ENCODE peak calls at places on chromosomes 5 and 9, in four cellular contexts. One of them, this sample, is unnamed.

GRCh38 chr5:1800470-1801060 is 642 bp upstream of the NDUFS6 start:
- DNase-seq in gastrocnemius medialis: no peak
- DNase-seq in MM.1S: peak
- DNase-seq in kidney: no peak
- DNase-seq in this sample: peak

GRCh38 chr5:6732634-6733410 is 19.6 kb downstream of the TENT4A start:
- DNase-seq in gastrocnemius medialis: no peak
- DNase-seq in MM.1S: no peak
- DNase-seq in kidney: peak
- DNase-seq in this sample: peak

GRCh38 chr5:142120247-142120935 is 11.8 kb downstream of the NDFIP1 start:
- DNase-seq in gastrocnemius medialis: no peak
- DNase-seq in MM.1S: peak
- DNase-seq in kidney: no peak
- DNase-seq in this sample: no peak

GRCh38 chr5:151078490-151079262 is 2.2 kb downstream of the TNIP1 start:
- DNase-seq in kidney: no peak
- DNase-seq in MM.1S: no peak
- DNase-seq in gastrocnemius medialis: no peak
- DNase-seq in this sample: no peak

GRCh38 chr5:34858798-34859197 is 19.8 kb downstream of the TTC23L start:
- DNase-seq in kidney: no peak
- DNase-seq in gastrocnemius medialis: no peak
- DNase-seq in MM.1S: no peak
- DNase-seq in this sample: peak

GRCh38 chr5:33300209-33300742 is 140.5 kb upstream of the TARS1 start:
- DNase-seq in gastrocnemius medialis: no peak
- DNase-seq in MM.1S: no peak
- DNase-seq in kidney: no peak
- DNase-seq in this sample: peak

GRCh38 chr5:115456539-115456938 is 88.0 kb downstream of the FEM1C start:
- DNase-seq in MM.1S: no peak
- DNase-seq in gastrocnemius medialis: no peak
- DNase-seq in kidney: no peak
- DNase-seq in this sample: no peak

GRCh38 chr5:126124706-126125345 is 298.4 kb upstream of the GRAMD2B start:
- DNase-seq in gastrocnemius medialis: no peak
- DNase-seq in MM.1S: no peak
- DNase-seq in kidney: no peak
- DNase-seq in this sample: peak

GRCh38 chr9:97615439-97616072 is 17.6 kb downstream of the TSTD2 start:
- DNase-seq in kidney: no peak
- DNase-seq in MM.1S: peak
- DNase-seq in gastrocnemius medialis: no peak
- DNase-seq in this sample: peak

GRCh38 chr5:63794296-63794695 is 167.9 kb downstream of the HTR1A start:
- DNase-seq in gastrocnemius medialis: no peak
- DNase-seq in MM.1S: no peak
- DNase-seq in kidney: no peak
- DNase-seq in this sample: no peak

DNA sequence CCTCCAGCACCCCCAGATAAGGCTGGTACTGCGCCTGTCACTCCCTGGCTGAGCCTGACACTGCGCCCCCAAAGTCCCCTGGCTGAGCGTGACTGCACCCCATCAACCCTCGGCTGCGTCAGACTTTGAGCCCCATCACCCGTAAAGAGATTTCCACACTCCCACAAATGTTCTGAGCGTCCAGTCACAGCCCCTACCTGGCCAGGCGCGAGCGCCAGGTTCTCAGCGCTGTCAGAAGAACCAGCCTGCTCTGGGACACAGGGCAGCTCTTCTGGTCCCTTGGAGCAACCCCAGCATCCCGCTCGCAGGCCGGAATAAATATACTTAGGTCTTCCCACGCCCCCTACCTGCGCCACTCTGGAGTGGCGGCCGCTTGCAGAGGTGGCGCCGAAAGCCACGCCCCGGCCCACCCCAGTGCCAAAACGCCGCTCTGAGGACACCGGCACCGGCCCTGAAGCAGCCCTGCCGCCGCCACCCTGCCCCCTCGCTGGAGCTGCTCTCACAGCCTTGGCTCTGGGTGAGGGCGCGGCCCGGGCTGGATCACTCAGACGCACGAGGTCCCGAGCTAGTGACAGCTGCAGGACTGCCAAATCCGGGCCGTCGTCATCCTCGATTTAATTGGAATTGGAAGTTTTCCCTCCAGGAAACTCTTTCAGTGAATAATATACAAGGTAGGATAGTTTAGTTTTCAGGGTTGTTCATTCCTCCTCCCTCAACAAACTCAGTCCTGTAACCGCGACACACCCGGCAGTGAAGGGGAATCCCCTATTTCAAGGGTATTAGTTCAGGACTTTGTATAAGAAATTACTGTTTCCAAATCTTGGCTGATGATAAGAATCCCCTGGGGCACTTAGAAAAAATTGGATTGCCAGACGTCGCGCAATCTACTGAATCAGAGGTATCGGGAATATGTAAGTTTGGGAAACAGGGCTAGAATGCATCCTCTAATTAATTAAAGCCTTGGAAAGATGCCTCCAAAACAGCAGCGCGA is 1.2 kb upstream of the CEMIP2 start:
- DNase-seq in kidney: peak
- DNase-seq in gastrocnemius medialis: peak
- DNase-seq in MM.1S: peak
- DNase-seq in this sample: peak
- TF ChIP-seq CTCF in kidney: peak
- TF ChIP-seq CTCF in gastrocnemius medialis: peak
- TF ChIP-seq CTCF in MM.1S: peak
- TF ChIP-seq CTCF in this sample: peak

GRCh38 chr5:7834982-7835381 is 16.0 kb downstream of the CFAP90 start:
- DNase-seq in kidney: no peak
- DNase-seq in MM.1S: no peak
- DNase-seq in gastrocnemius medialis: no peak
- DNase-seq in this sample: no peak

GRCh38 chr5:7842531-7842930 is 8.4 kb downstream of the CFAP90 start:
- DNase-seq in kidney: no peak
- DNase-seq in gastrocnemius medialis: no peak
- DNase-seq in MM.1S: no peak
- DNase-seq in this sample: no peak

GRCh38 chr5:7837401-7837800 is 13.5 kb downstream of the CFAP90 start:
- DNase-seq in gastrocnemius medialis: no peak
- DNase-seq in kidney: no peak
- DNase-seq in MM.1S: no peak
- DNase-seq in this sample: no peak
- H3K4me3 ChIP-seq in gastrocnemius medialis: no peak
- H3K4me3 ChIP-seq in kidney: no peak
- H3K4me3 ChIP-seq in MM.1S: no peak
- H3K4me3 ChIP-seq in this sample: no peak

GRCh38 chr5:77866198-77866597 is 90.1 kb upstream of the TBCA start:
- DNase-seq in gastrocnemius medialis: no peak
- DNase-seq in MM.1S: no peak
- DNase-seq in kidney: no peak
- DNase-seq in this sample: no peak

GRCh38 chr5:77864997-77865396 is 88.9 kb upstream of the TBCA start:
- DNase-seq in MM.1S: no peak
- DNase-seq in gastrocnemius medialis: no peak
- DNase-seq in kidney: no peak
- DNase-seq in this sample: no peak

GRCh38 chr5:77867914-77868313 is 91.8 kb upstream of the TBCA start:
- DNase-seq in kidney: no peak
- DNase-seq in gastrocnemius medialis: no peak
- DNase-seq in MM.1S: no peak
- DNase-seq in this sample: no peak

GRCh38 chr5:77869115-77869798 is 93.1 kb upstream of the TBCA start:
- DNase-seq in MM.1S: no peak
- DNase-seq in gastrocnemius medialis: no peak
- DNase-seq in kidney: no peak
- DNase-seq in this sample: no peak

DNA sequence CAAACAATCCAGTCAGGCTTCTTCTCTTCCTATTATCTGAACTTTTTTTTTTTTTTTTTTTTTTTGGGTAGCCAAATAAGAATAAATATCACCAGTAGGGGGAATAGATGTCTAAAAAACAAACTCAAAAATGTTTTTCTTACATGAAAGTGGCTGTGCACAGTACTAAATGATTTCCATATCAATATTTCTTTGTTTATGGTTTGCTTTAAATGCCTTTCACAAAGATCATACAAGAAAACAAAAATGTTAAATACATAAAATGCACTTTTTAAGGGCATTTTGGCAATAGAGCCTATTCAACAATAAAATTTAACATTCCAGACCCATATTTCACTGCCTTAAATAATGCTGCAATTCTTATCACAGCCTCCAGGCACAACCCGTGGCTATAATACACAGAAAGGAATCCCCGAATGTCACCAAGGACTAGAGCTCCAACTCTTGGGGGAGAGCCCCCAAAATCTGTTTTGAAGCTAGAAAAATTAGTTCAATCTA is 91.1 kb upstream of the TBCA start:
- DNase-seq in gastrocnemius medialis: no peak
- DNase-seq in kidney: no peak
- DNase-seq in MM.1S: no peak
- DNase-seq in this sample: peak
- TF ChIP-seq CTCF in gastrocnemius medialis: no peak
- TF ChIP-seq CTCF in kidney: no peak
- TF ChIP-seq CTCF in MM.1S: peak
- TF ChIP-seq CTCF in this sample: peak

DNA sequence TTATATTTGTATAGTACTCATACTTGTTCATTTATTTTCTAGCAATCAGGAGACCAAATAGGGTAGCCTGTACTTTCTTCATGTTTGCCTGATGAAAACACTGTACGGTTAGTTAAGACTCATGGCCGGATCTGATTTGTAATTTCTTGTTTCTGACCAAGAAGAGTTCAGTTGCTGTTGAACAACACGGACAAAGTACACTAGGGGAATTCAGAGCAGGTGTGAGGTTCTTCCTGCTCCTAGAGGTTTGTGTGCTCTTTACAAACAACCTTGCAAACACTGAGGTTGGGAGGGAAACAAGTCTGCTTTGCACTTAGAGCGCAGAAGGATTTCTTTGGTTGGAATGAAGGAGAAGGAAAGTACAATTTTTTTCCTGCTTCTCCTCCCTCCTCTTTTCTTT is 69.7 kb downstream of the TRIO start:
- DNase-seq in kidney: no peak
- DNase-seq in gastrocnemius medialis: no peak
- DNase-seq in MM.1S: peak
- DNase-seq in this sample: no peak
- H3K4me3 ChIP-seq in kidney: no peak
- H3K4me3 ChIP-seq in gastrocnemius medialis: no peak
- H3K4me3 ChIP-seq in MM.1S: peak
- H3K4me3 ChIP-seq in this sample: no peak

GRCh38 chr9:69027355-69028097 is 8.0 kb upstream of the FXN start:
- DNase-seq in kidney: no peak
- DNase-seq in gastrocnemius medialis: no peak
- DNase-seq in MM.1S: peak
- DNase-seq in this sample: peak
- TF ChIP-seq CTCF in kidney: peak
- TF ChIP-seq CTCF in gastrocnemius medialis: peak
- TF ChIP-seq CTCF in MM.1S: peak
- TF ChIP-seq CTCF in this sample: peak

GRCh38 chr9:129665008-129665771 is at the start of gene PRRX2:
- DNase-seq in MM.1S: no peak
- DNase-seq in kidney: no peak
- DNase-seq in gastrocnemius medialis: no peak
- DNase-seq in this sample: no peak

GRCh38 chr9:129667378-129667777 is 1.9 kb downstream of the PRRX2 start:
- DNase-seq in gastrocnemius medialis: no peak
- DNase-seq in MM.1S: no peak
- DNase-seq in kidney: no peak
- DNase-seq in this sample: no peak

GRCh38 chr9:129664664-129665007 is 811 bp upstream of the PRRX2 start:
- DNase-seq in MM.1S: no peak
- DNase-seq in kidney: no peak
- DNase-seq in gastrocnemius medialis: no peak
- DNase-seq in this sample: no peak

GRCh38 chr9:129666575-129666974 is 1.1 kb downstream of the PRRX2 start:
- DNase-seq in kidney: no peak
- DNase-seq in gastrocnemius medialis: no peak
- DNase-seq in MM.1S: no peak
- DNase-seq in this sample: no peak

DNA sequence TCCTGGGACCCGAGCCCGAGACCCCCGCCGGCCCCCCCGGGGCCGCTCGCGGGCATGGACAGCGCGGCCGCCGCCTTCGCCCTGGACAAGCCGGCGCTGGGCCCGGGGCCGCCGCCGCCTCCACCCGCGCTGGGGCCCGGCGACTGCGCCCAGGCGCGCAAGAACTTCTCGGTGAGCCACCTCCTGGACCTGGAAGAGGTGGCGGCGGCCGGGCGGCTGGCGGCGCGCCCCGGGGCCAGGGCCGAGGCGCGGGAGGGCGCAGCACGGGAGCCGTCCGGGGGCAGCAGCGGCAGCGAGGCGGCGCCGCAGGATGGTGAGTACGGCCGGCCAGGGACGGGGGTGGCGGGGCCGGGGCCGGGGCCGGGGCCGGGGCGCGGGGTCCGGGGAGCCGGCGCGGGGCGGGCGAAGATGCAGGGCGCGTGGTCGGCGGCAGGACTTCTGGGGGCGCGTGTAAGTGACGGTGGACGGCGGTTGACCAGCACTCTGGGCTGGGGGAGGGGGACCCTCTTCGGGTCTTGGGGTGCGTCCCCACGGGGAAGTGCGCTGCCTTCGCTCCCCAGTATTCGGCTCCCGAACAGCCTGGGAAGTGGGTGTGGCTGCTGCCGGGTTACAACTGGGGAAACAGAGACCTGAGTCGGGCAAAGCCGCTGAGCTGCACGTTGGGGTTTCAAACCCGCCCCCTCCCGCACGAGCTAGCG is 516 bp downstream of the PRRX2 start:
- DNase-seq in MM.1S: no peak
- DNase-seq in kidney: no peak
- DNase-seq in gastrocnemius medialis: no peak
- DNase-seq in this sample: no peak
- H3K4me3 ChIP-seq in MM.1S: no peak
- H3K4me3 ChIP-seq in kidney: no peak
- H3K4me3 ChIP-seq in gastrocnemius medialis: no peak
- H3K4me3 ChIP-seq in this sample: no peak

DNA sequence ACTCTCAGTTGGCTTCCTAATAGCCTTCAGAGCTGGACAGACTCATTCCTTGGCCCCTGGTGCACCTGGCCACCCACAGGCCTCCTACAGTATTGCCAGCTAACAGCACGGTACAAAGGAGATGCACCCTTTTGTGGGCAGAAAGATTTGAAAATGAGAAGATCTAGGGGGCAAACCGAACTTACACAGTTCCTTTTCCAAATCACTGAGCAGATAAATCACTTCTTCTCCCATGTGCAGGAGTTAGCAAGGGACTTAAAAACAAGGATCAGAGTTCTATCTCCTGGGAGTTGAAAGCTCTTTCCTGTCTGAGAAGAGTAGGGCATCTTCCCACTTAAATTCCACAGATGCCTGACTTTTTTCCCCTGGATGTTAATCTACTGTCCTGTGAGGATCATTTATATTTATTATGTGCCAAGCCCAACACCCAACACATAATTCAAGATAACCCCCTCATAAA is 207.4 kb upstream of the DAPK1 start:
- DNase-seq in MM.1S: no peak
- DNase-seq in gastrocnemius medialis: no peak
- DNase-seq in kidney: no peak
- DNase-seq in this sample: peak
- TF ChIP-seq CTCF in MM.1S: no peak
- TF ChIP-seq CTCF in gastrocnemius medialis: no peak
- TF ChIP-seq CTCF in kidney: no peak
- TF ChIP-seq CTCF in this sample: peak

GRCh38 chr5:79069488-79070001 is at the start of the genes BHMT2 and DMGDH:
- DNase-seq in gastrocnemius medialis: no peak
- DNase-seq in kidney: peak
- DNase-seq in MM.1S: no peak
- DNase-seq in this sample: peak
- H3K4me3 ChIP-seq in gastrocnemius medialis: peak
- H3K4me3 ChIP-seq in kidney: peak
- H3K4me3 ChIP-seq in MM.1S: no peak
- H3K4me3 ChIP-seq in this sample: peak

This sample was measured in cardiac fibroblast.